ENCODE peak calls at places on chromosomes 7 and 10, in four cellular contexts. One of them, this sample, is unnamed.

GRCh38 chr10:28523725-28524252 is 9.1 kb upstream of the WAC start:
- DNase-seq in heart right ventricle: no peak
- DNase-seq in kidney epithelial cell: no peak
- DNase-seq in hepatocyte: no peak
- DNase-seq in this sample: no peak

GRCh38 chr10:112215342-112215774 is 31.8 kb upstream of the GPAM start:
- DNase-seq in hepatocyte: peak
- DNase-seq in kidney epithelial cell: no peak
- DNase-seq in heart right ventricle: no peak
- DNase-seq in this sample: no peak

GRCh38 chr10:86979977-86980448 is 11.7 kb downstream of the ADIRF start:
- DNase-seq in heart right ventricle: peak
- DNase-seq in hepatocyte: peak
- DNase-seq in kidney epithelial cell: no peak
- DNase-seq in this sample: no peak

GRCh38 chr7:113460067-113460466 is 341.7 kb upstream of the SMIM30 start:
- DNase-seq in hepatocyte: no peak
- DNase-seq in heart right ventricle: no peak
- DNase-seq in kidney epithelial cell: no peak
- DNase-seq in this sample: peak

GRCh38 chr7:43513236-43513635 is 69.7 kb upstream of the STK17A start:
- DNase-seq in kidney epithelial cell: no peak
- DNase-seq in hepatocyte: no peak
- DNase-seq in heart right ventricle: no peak
- DNase-seq in this sample: no peak

GRCh38 chr10:94194256-94194655 is 168.5 kb downstream of the NOC3L start:
- DNase-seq in hepatocyte: peak
- DNase-seq in kidney epithelial cell: peak
- DNase-seq in heart right ventricle: no peak
- DNase-seq in this sample: peak

GRCh38 chr7:116728413-116728812 is 56.4 kb downstream of the MET start:
- DNase-seq in hepatocyte: no peak
- DNase-seq in kidney epithelial cell: no peak
- DNase-seq in heart right ventricle: no peak
- DNase-seq in this sample: no peak

GRCh38 chr10:74208081-74208480 is 57.1 kb downstream of the ADK start:
- DNase-seq in heart right ventricle: no peak
- DNase-seq in hepatocyte: no peak
- DNase-seq in kidney epithelial cell: no peak
- DNase-seq in this sample: no peak

GRCh38 chr7:135774284-135774683 is 25.7 kb upstream of the FAM180A start:
- DNase-seq in heart right ventricle: peak
- DNase-seq in kidney epithelial cell: peak
- DNase-seq in hepatocyte: peak
- DNase-seq in this sample: peak

GRCh38 chr10:13496164-13496563 is 32.6 kb downstream of the BEND7 start:
- DNase-seq in heart right ventricle: no peak
- DNase-seq in kidney epithelial cell: no peak
- DNase-seq in hepatocyte: no peak
- DNase-seq in this sample: no peak

GRCh38 chr10:13490503-13490902 is 38.3 kb downstream of the BEND7 start:
- DNase-seq in heart right ventricle: no peak
- DNase-seq in hepatocyte: no peak
- DNase-seq in kidney epithelial cell: no peak
- DNase-seq in this sample: no peak

GRCh38 chr10:13489035-13489434 is 39.8 kb downstream of the BEND7 start:
- DNase-seq in kidney epithelial cell: no peak
- DNase-seq in hepatocyte: no peak
- DNase-seq in heart right ventricle: no peak
- DNase-seq in this sample: no peak

GRCh38 chr10:13492493-13493180 is 36.2 kb downstream of the BEND7 start:
- DNase-seq in heart right ventricle: no peak
- DNase-seq in kidney epithelial cell: no peak
- DNase-seq in hepatocyte: no peak
- DNase-seq in this sample: no peak

GRCh38 chr10:13491747-13492360 is 37.0 kb downstream of the BEND7 start:
- DNase-seq in kidney epithelial cell: no peak
- DNase-seq in hepatocyte: no peak
- DNase-seq in heart right ventricle: no peak
- DNase-seq in this sample: no peak
- H3K4me3 ChIP-seq in kidney epithelial cell: no peak
- H3K4me3 ChIP-seq in hepatocyte: no peak
- H3K4me3 ChIP-seq in heart right ventricle: no peak
- H3K4me3 ChIP-seq in this sample: no peak

GRCh38 chr7:2566890-2567662 is 8.3 kb downstream of the IQCE start:
- DNase-seq in kidney epithelial cell: no peak
- DNase-seq in hepatocyte: no peak
- DNase-seq in heart right ventricle: peak
- DNase-seq in this sample: no peak
- TF ChIP-seq CTCF in kidney epithelial cell: no peak
- TF ChIP-seq CTCF in hepatocyte: no peak
- TF ChIP-seq CTCF in heart right ventricle: peak
- TF ChIP-seq CTCF in this sample: no peak

DNA sequence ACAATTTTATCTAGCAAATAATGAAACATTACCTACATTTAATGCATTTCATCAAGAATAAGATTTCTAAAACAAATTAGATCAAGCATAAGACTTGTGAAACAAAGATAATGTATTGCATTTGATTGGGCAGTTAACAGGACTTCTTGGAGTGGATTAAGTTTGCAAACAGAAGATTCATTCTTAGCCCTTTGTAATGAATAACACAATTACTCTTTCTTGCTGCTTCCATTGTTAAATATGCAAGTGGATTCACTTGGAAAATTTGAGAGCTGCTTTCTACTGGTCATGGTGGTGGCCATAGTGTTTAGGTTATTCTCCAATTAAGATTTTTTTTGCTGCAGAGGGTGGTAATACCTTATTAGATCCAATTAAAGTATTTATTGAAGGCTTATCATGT is 6.0 kb downstream of the PPP1R9A start:
- DNase-seq in kidney epithelial cell: no peak
- DNase-seq in heart right ventricle: no peak
- DNase-seq in hepatocyte: no peak
- DNase-seq in this sample: no peak
- H3K4me3 ChIP-seq in kidney epithelial cell: no peak
- H3K4me3 ChIP-seq in heart right ventricle: no peak
- H3K4me3 ChIP-seq in hepatocyte: no peak
- H3K4me3 ChIP-seq in this sample: no peak

DNA sequence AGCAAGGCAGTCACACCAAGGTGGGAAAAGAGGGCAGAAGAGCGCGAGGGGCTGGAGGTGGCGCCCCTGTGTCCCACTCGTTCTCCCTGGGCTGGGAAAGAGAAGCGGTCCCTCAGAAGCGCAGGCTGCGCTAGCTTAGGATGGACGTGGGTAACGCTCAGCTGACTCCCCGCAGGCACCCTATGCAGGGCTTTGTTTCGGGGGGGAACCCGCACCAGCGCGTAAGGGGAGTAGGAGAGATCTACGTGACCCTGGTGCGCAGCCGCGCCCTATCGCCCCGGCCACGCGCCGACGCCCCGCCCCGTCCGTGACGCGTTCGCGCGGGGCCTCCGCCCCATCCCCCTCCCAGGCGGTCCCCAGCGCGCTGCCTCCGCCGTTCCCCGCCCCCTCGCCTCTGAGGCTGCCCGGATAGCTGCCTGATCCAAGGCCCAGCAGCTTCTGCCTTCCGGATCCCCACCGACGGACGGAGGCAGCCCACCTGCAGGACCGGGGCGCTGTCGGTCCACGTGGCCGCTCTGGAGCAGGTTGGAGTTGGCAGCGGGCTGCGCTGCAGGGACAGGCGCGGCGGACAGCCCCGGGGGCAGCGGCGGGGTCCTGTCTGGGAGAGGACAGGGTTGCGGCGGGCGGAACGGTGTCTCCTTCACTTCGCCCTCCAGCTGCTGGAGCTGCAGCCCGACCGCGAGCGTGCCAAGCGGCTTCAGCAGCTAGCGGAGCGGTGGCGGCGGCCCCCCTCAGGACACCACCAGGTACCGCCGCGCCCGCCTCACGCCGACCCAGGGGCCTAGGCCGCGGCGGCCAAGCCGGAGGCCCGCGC is at the start of gene VDAC2:
- DNase-seq in kidney epithelial cell: no peak
- DNase-seq in hepatocyte: peak
- DNase-seq in heart right ventricle: peak
- DNase-seq in this sample: no peak
- TF ChIP-seq CTCF in kidney epithelial cell: no peak
- TF ChIP-seq CTCF in hepatocyte: no peak
- TF ChIP-seq CTCF in heart right ventricle: no peak
- TF ChIP-seq CTCF in this sample: no peak

GRCh38 chr10:107425844-107426553 is 261.5 kb upstream of the SORCS1 start:
- DNase-seq in hepatocyte: no peak
- DNase-seq in heart right ventricle: no peak
- DNase-seq in kidney epithelial cell: no peak
- DNase-seq in this sample: no peak
- H3K4me3 ChIP-seq in hepatocyte: no peak
- H3K4me3 ChIP-seq in heart right ventricle: no peak
- H3K4me3 ChIP-seq in kidney epithelial cell: no peak
- H3K4me3 ChIP-seq in this sample: peak

GRCh38 chr10:22992075-22992474 is 64.2 kb downstream of the ARMC3 start:
- DNase-seq in kidney epithelial cell: no peak
- DNase-seq in hepatocyte: no peak
- DNase-seq in heart right ventricle: no peak
- DNase-seq in this sample: no peak

GRCh38 chr10:22990443-22990842 is 62.6 kb downstream of the ARMC3 start:
- DNase-seq in hepatocyte: no peak
- DNase-seq in kidney epithelial cell: no peak
- DNase-seq in heart right ventricle: no peak
- DNase-seq in this sample: no peak

GRCh38 chr10:22988581-22989360 is 60.9 kb downstream of the ARMC3 start:
- DNase-seq in heart right ventricle: peak
- DNase-seq in hepatocyte: peak
- DNase-seq in kidney epithelial cell: no peak
- DNase-seq in this sample: no peak

GRCh38 chr10:22984066-22984465 is 56.2 kb downstream of the ARMC3 start:
- DNase-seq in heart right ventricle: no peak
- DNase-seq in hepatocyte: no peak
- DNase-seq in kidney epithelial cell: no peak
- DNase-seq in this sample: no peak

DNA sequence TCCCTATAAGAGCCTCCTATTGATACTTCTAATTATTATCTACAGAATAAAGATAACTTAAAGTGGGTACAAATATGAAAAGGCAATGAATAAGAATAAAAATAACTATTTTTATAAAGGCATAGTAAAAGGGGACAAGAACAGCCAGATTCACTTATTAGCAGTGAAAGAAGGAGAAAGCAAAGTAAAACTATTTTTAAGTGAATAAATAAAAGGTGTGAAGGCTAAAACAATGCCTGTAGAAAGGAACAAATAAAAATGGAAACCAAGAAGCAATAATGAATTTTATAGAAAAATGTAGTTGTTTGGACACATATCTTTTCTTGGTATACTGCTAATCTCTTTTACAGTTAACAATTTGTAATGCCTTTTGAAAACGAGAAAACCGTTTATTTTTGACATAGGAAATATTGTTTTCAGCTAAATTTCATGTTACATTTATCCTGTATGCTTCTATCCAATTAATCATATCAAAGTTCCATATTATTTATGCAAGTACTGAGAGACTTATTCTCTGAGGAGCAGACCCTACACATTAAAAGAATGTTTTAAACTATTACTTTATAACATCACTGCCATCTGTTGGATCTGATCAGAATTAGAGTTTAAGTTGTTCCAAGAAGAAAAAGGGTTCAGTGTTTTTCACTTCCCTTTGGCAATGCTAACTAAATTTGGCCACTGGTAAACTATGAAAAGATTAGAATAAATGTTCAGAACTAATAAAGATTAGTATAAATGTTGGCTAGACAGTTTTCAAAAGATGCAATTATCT is 59.1 kb downstream of the ARMC3 start:
- DNase-seq in hepatocyte: peak
- DNase-seq in kidney epithelial cell: no peak
- DNase-seq in heart right ventricle: no peak
- DNase-seq in this sample: no peak
- TF ChIP-seq CTCF in hepatocyte: peak
- TF ChIP-seq CTCF in kidney epithelial cell: peak
- TF ChIP-seq CTCF in heart right ventricle: peak
- TF ChIP-seq CTCF in this sample: peak